ENCODE peak calls at places on chromosomes 5 and 9, in nine cellular contexts. Z is CD8-positive, alpha-beta T cell; Q is A549; C is H9; H is pancreas; Y is IMR-90; O is cardiac muscle cell; N is PC-9; V is CD4-positive, CD25-positive, alpha-beta regulatory T cell. I is an unnamed sample.

GRCh38 chr5:97670447-97670846 is 487.4 kb upstream of the RIOK2 start:
- DNase-seq in Z (no peak), Q (no peak), C (no peak), H (no peak), Y (no peak), O (no peak), N (no peak), V (no peak), I (no peak)

GRCh38 chr5:100777680-100778281 is 125.3 kb downstream of the ST8SIA4 start:
- DNase-seq in Z (no peak), Q (no peak), C (no peak), H (no peak), Y (peak; percentile 89), O (no peak), N (peak; percentile 45), V (no peak), I (peak; percentile 73)

GRCh38 chr5:5351288-5352089 is 71.0 kb upstream of the ICE1 start:
- DNase-seq in Z (no peak), Q (peak; percentile 58), C (no peak), H (no peak), Y (no peak), O (no peak), N (peak; percentile 81), V (no peak), I (peak; percentile 11)

GRCh38 chr9:68980341-68980914 is 33.5 kb downstream of the PRKACG start:
- DNase-seq in Z (no peak), Q (no peak), C (no peak), H (no peak), Y (no peak), O (peak; percentile 19), N (no peak), V (no peak), I (no peak)

GRCh38 chr9:23784962-23785361 is 41.1 kb downstream of the ELAVL2 start:
- DNase-seq in Z (no peak), Q (no peak), C (no peak), H (no peak), Y (no peak), O (no peak), N (no peak), V (no peak), I (no peak)

GRCh38 chr5:163165277-163165676 is 272.1 kb upstream of the CCNG1 start:
- DNase-seq in Z (no peak), Q (no peak), C (no peak), H (peak; percentile 49), Y (no peak), O (no peak), N (no peak), V (no peak), I (no peak)

GRCh38 chr5:140595538-140595937 is 30.9 kb downstream of the SLC35A4 start:
- DNase-seq in Z (no peak), Q (no peak), C (no peak), H (no peak), Y (no peak), O (no peak), N (peak; percentile 44), V (no peak), I (no peak)

GRCh38 chr9:95509851-95510529 is 6.8 kb downstream of the PTCH1 start:
- DNase-seq in Z (no peak), Q (no peak), C (no peak), H (no peak), Y (no peak), O (no peak), N (no peak), V (no peak), I (no peak)

GRCh38 chr5:170740586-170741205 is 42.8 kb upstream of the GABRP start:
- DNase-seq in Z (no peak), Q (no peak), C (peak; percentile 8), H (no peak), Y (no peak), O (no peak), N (no peak), V (no peak), I (no peak)

GRCh38 chr5:30502277-30502676 is 691.2 kb upstream of the CDH6 start:
- DNase-seq in Z (no peak), Q (no peak), C (no peak), H (no peak), Y (peak; percentile 52), O (no peak), N (no peak), V (no peak), I (peak; percentile 65)

GRCh38 chr9:120555884-120556283 is 24.1 kb downstream of the CDK5RAP2 start:
- DNase-seq in Z (no peak), Q (no peak), C (no peak), H (no peak), Y (no peak), O (no peak), N (no peak), V (no peak), I (no peak)

GRCh38 chr9:504921-505821 is 290.5 kb downstream of the DOCK8 start:
- DNase-seq in Z (peak; percentile 3), Q (peak; percentile 47), C (peak; percentile 41), H (peak; percentile 79), Y (no peak), O (peak; percentile 52), N (no peak), V (peak; percentile 4), I (no peak)

GRCh38 chr5:134026521-134027202 is 21.9 kb upstream of the VDAC1 start:
- DNase-seq in Z (peak; percentile 38), Q (peak; percentile 94), C (peak; percentile 88), H (peak; percentile 80), Y (peak; percentile 63), O (peak; percentile 74), N (peak; percentile 80), V (no peak), I (peak; percentile 60)

GRCh38 chr9:121071356-121071755 is 3.4 kb upstream of the CNTRL start:
- DNase-seq in Z (no peak), Q (no peak), C (no peak), H (no peak), Y (no peak), O (no peak), N (no peak), V (no peak), I (peak; percentile 3)

GRCh38 chr5:178392998-178393397 is 160.4 kb upstream of the PHYKPL start:
- DNase-seq in Z (no peak), Q (no peak), C (no peak), H (no peak), Y (no peak), O (no peak), N (no peak), V (no peak), I (no peak)

GRCh38 chr5:137273511-137273910 is 225.6 kb downstream of the SPOCK1 start:
- DNase-seq in Z (no peak), Q (no peak), C (no peak), H (no peak), Y (no peak), O (no peak), N (no peak), V (no peak), I (no peak)

DNA sequence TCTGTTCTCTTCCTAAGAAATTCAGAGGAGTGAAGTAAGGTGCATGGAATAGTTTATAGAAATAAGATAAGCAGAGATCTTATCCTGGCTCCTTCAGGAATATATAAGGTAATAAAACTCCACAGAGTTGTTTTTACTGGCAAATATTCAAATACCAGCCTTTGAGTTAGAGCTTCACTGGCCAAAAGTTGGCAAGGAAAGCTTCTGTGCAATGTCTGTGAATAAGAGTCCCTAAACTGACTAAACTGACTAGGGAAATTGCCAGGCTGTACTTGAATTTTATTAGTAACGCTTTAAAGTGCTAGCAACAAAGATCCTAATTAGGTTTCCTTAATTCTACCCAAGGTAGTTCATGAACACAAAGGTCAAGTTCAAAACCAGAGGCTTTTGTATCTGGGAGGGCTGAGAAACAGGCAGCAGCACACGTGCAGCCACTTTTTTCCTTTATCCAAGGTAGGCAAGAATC is 131.1 kb upstream of the MPDZ start:
- DNase-seq in Z (no peak), Q (no peak), C (no peak), H (no peak), Y (no peak), O (no peak), N (peak; percentile 50), V (no peak), I (no peak)
- H3K27ac ChIP-seq in Z (no peak overlapping the region), Q (no peak overlapping the region), C (no peak overlapping the region), H (no peak overlapping the region), Y (no peak overlapping the region), O (no peak overlapping the region), N (no peak overlapping the region), V (no peak overlapping the region), I (no peak overlapping the region)

DNA sequence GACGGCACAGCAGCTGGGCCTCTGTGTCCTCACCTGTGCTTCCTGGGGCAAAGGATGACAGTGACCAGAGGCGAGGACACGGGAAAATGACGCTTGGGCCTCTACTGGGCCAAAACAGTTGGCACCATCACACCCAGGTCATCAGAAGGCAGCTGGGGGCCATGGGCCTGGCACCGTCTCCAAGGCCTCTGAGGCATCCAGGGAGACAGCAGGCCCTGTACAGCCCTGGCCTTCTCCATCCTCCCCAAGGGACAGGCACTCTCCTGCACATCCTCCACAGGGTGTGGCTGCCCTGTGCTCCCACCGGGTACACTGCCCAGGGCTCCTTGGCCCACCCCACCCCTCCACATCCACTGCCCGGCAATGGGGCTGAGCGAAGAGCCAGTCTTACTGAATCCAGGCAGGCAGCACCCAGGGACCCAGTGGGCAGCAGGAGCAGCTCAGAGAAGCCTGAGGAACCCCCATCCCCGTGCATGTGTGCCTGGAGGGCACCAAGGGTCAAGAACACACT is 4.1 kb downstream of the LPCAT1 start:
- DNase-seq in Z (no peak), Q (no peak), C (no peak), H (no peak), Y (no peak), O (no peak), N (no peak), V (no peak), I (no peak)
- H3K27ac ChIP-seq in Z (no peak overlapping the region), Q (no peak overlapping the region), C (no peak overlapping the region), H (no peak overlapping the region), Y (no peak overlapping the region), O (no peak overlapping the region), N (no peak overlapping the region), V (no peak overlapping the region), I (no peak overlapping the region)

GRCh38 chr9:21901538-21901937 is 92.7 kb downstream of the CDKN2A start:
- DNase-seq in Z (no peak), Q (no peak), C (no peak), H (no peak), Y (no peak), O (no peak), N (no peak), V (no peak), I (no peak)
- H3K27ac ChIP-seq in Z (no peak overlapping the region), Q (no peak overlapping the region), C (no peak overlapping the region), H (no peak overlapping the region), Y (no peak overlapping the region), O (no peak overlapping the region), N (no peak overlapping the region), V (no peak overlapping the region), I (no peak overlapping the region)

GRCh38 chr5:139272471-139273321 is 20.8 kb upstream of the MATR3 start:
- DNase-seq in Z (no peak), Q (no peak), C (no peak), H (no peak), Y (peak; percentile 62), O (no peak), N (no peak), V (no peak), I (peak; percentile 83)
- H3K27ac ChIP-seq in Z (peak overlapping the region; percentile 57), Q (peak overlapping the region; percentile 94), C (no peak overlapping the region), H (no peak overlapping the region), Y (peak overlapping the region; percentile 62), O (peak overlapping the region; percentile 57), N (no peak overlapping the region), V (peak overlapping the region; percentile 69), I (no peak overlapping the region)

DNA sequence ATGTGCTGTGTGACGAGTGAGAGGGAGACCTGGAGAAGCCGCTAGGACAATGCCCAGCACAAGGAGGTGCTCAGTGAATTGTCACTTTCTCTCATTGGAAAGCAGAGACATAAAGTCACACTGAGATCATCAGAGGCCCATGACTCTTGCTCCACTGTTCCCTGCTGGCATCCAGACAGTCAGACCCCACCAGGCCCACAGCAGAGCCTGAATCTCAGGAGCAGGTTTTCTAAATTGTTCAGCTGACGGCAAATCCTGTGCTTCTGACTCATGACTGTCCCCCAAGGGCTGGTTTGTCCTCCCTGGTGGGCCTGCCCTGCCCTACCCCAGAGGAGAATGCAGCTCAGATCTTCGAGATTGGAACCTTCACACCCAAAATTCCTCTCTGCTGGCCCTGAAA is 2.8 kb downstream of the PTGES start:
- DNase-seq in Z (no peak), Q (no peak), C (no peak), H (no peak), Y (no peak), O (no peak), N (peak; percentile 98), V (no peak), I (peak; percentile 82)
- H3K27ac ChIP-seq in Z (no peak overlapping the region), Q (peak overlapping the region; percentile 49), C (no peak overlapping the region), H (no peak overlapping the region), Y (no peak overlapping the region), O (no peak overlapping the region), N (peak overlapping the region; percentile 94), V (no peak overlapping the region), I (no peak overlapping the region)

I was measured in foreskin keratinocyte.